ENCODE peak calls at places on chromosomes 7 and 10, in six cellular contexts. V is tibial artery; E is SK-MEL-5; D is stimulated activated CD4-positive, alpha-beta T cell treated with anti-CD3 and anti-CD28 coated beads, Interleukin-2, amount 100 ng/mL, for 24 hours; L is fibroblast of mammary gland; T is fibroblast of lung. G is an unnamed sample.

GRCh38 chr10:33327750-33328149 is 6.7 kb downstream of the NRP1 start:
- DNase-seq in E (peak), L (no peak), D (no peak), V (no peak), T (no peak), G (no peak)

GRCh38 chr7:128123291-128124037 is 92.2 kb upstream of the LRRC4 start:
- DNase-seq in V (peak), E (no peak), D (no peak), T (no peak), L (no peak), G (no peak)

GRCh38 chr7:2049111-2049781 is 183.5 kb downstream of the MAD1L1 start:
- DNase-seq in E (no peak), L (no peak), D (no peak), T (no peak), V (no peak), G (no peak)

GRCh38 chr10:21894648-21895342 is 108.7 kb downstream of the DNAJC1 start:
- DNase-seq in T (no peak), V (no peak), E (no peak), L (no peak), D (no peak), G (no peak)

GRCh38 chr7:55370001-55370400 is 4.9 kb downstream of the LANCL2 start:
- DNase-seq in V (no peak), E (no peak), D (no peak), T (no peak), L (peak), G (no peak)

GRCh38 chr10:93392111-93392510 is 90.0 kb downstream of the MYOF start:
- DNase-seq in L (no peak), E (no peak), D (no peak), T (no peak), V (no peak), G (peak)

GRCh38 chr7:72415586-72415985 is 3.4 kb upstream of the CALN1 start:
- DNase-seq in T (no peak), D (no peak), E (no peak), L (no peak), V (no peak), G (no peak)

GRCh38 chr7:136275794-136276193 is 298.6 kb upstream of the MTPN start:
- DNase-seq in D (no peak), E (no peak), V (no peak), T (no peak), L (peak), G (no peak)

GRCh38 chr7:42338231-42339222 is 101.5 kb upstream of the GLI3 start:
- DNase-seq in V (no peak), T (peak), E (no peak), L (peak), D (no peak), G (no peak)

GRCh38 chr7:105577251-105577650 is 4.0 kb downstream of the EFCAB10 start:
- DNase-seq in E (no peak), D (no peak), V (no peak), T (no peak), L (no peak), G (no peak)

GRCh38 chr10:114905450-114905849 is 32.5 kb upstream of the TRUB1 start:
- DNase-seq in E (peak), V (no peak), T (no peak), D (no peak), L (peak), G (no peak)

GRCh38 chr7:75575488-75576112 is 83.5 kb downstream of the SPDYE5 start:
- DNase-seq in T (no peak), V (no peak), E (no peak), L (peak), D (no peak), G (no peak)

GRCh38 chr10:121843379-121843778 is 84.5 kb downstream of the ATE1 start:
- DNase-seq in T (no peak), V (no peak), L (no peak), D (no peak), E (no peak), G (no peak)

GRCh38 chr10:21727452-21728168 is 193.6 kb downstream of the MLLT10 start:
- DNase-seq in T (peak), D (no peak), E (no peak), L (no peak), V (no peak), G (peak)

GRCh38 chr10:72316748-72317435 is 37.8 kb downstream of the DNAJB12 start:
- DNase-seq in D (peak), E (peak), T (no peak), V (no peak), L (no peak), G (peak)

GRCh38 chr7:36300696-36301350 is 88.8 kb upstream of the ANLN start:
- DNase-seq in E (no peak), D (no peak), V (peak), L (no peak), T (no peak), G (no peak)

GRCh38 chr7:119452401-119452800 is 820.6 kb upstream of the KCND2 start:
- DNase-seq in T (no peak), V (no peak), L (no peak), D (no peak), E (no peak), G (no peak)

G was measured in MV-4-11.